ENCODE peak calls at places on chromosomes 1 and 21, in ten cellular contexts. R is HCT116; Q is tibial artery; W is mucosa of descending colon; Z is tibial nerve; I is esophagus squamous epithelium; P is naive thymus-derived CD4-positive, alpha-beta T cell; Y is right lobe of liver; B is ovary; N is spleen. K is an unnamed sample. For H3K4me1, the result is how much of the 10 kb centered on the place peaks cover.

GRCh38 chr1:59747469-59748014 is 67.2 kb upstream of the HOOK1 start:
- DNase-seq in R (no peak), Q (no peak), W (no peak), Z (no peak), I (no peak), P (no peak), Y (no peak), B (no peak), N (no peak), K (no peak)

GRCh38 chr1:78836736-78837135 is 169.8 kb downstream of the ADGRL4 start:
- DNase-seq in R (no peak), Q (no peak), W (no peak), Z (no peak), I (no peak), P (no peak), Y (no peak), B (no peak), N (no peak), K (no peak)

GRCh38 chr1:1435094-1435903 is at the start of gene VWA1:
- DNase-seq in R (no peak), Q (peak), W (peak), Z (peak), I (no peak), P (peak), Y (peak), B (peak), N (peak), K (peak)

GRCh38 chr21:28333455-28334108 is 659.1 kb downstream of the LTN1 start:
- DNase-seq in R (no peak), Q (no peak), W (no peak), Z (no peak), I (no peak), P (no peak), Y (no peak), B (no peak), N (no peak), K (no peak)

GRCh38 chr1:192550922-192551534 is 24.5 kb upstream of the RGS1 start:
- DNase-seq in R (peak), Q (no peak), W (no peak), Z (no peak), I (no peak), P (no peak), Y (no peak), B (no peak), N (no peak), K (no peak)

GRCh38 chr1:53982034-53982761 is 35.8 kb downstream of the LDLRAD1 start:
- DNase-seq in R (no peak), Q (no peak), W (peak), Z (peak), I (no peak), P (no peak), Y (peak), B (peak), N (no peak), K (no peak)

GRCh38 chr1:7770939-7771672 is at the start of gene VAMP3:
- DNase-seq in R (peak), Q (peak), W (peak), Z (peak), I (peak), P (peak), Y (peak), B (peak), N (peak), K (peak)

GRCh38 chr21:33750017-33750416 is 107.7 kb downstream of the ITSN1 start:
- DNase-seq in R (no peak), Q (no peak), W (no peak), Z (no peak), I (no peak), P (no peak), Y (no peak), B (no peak), N (no peak), K (no peak)

GRCh38 chr1:53721088-53721487 is 17.9 kb downstream of the GLIS1 start:
- DNase-seq in R (no peak), Q (no peak), W (no peak), Z (no peak), I (no peak), P (no peak), Y (no peak), B (no peak), N (no peak), K (no peak)

GRCh38 chr1:17914987-17915386 is 159.9 kb downstream of the ACTL8 start:
- DNase-seq in R (no peak), Q (no peak), W (no peak), Z (no peak), I (no peak), P (no peak), Y (no peak), B (no peak), N (peak), K (no peak)

GRCh38 chr1:7422081-7422480 is 349.0 kb upstream of the VAMP3 start:
- DNase-seq in R (no peak), Q (peak), W (peak), Z (no peak), I (no peak), P (no peak), Y (no peak), B (peak), N (peak), K (no peak)

GRCh38 chr1:21761052-21761451 is 21.9 kb downstream of the USP48 start:
- DNase-seq in R (no peak), Q (no peak), W (no peak), Z (no peak), I (no peak), P (no peak), Y (no peak), B (no peak), N (no peak), K (no peak)

DNA sequence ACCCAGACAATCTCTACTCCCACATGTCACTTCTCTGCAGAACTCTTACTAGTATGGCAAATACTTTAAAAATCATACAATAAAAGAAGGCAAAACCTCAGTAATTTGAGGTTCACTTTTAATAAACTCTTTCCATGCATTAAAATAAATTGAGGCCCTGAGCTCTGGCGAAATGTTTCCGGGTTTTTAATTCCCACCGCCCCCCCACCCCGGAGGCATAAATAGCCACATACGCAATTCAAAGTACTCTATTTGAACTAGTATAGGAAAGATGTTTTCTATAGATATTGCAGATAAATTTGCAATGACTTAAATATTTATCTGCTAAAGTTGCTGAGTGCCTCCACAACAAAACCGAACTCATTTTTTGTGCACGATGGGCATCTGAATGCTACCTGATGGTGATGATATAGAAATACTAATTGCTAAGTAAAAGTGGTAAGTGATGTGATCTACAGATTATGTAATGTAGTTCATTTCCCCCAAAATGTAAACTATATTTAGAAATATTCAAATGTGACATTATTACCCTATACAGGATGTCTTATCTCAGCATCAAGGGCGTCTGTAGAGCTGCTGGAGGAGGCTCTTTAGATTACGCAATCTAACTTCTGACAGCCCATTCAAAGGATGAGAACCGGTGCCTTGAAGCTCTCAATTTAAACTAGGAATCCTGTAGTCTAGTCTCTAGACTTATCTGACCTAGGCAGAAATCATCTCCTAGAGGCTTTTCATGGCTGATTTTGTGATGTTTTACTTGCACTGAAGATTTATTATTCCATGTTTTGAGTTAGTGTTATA is 8.6 kb downstream of the IRF2BP2 start:
- DNase-seq in R (no peak), Q (no peak), W (no peak), Z (no peak), I (no peak), P (peak), Y (no peak), B (no peak), N (no peak), K (peak)
- H3K4me1 ChIP-seq in R (half or more), Q (half or more), W (under half), Z (half or more), I (half or more), P (half or more), Y (under half), B (under half), N (half or more), K (half or more)

GRCh38 chr21:44370027-44370735 is 16.8 kb downstream of the TRPM2 start:
- DNase-seq in R (no peak), Q (no peak), W (peak), Z (no peak), I (no peak), P (no peak), Y (peak), B (peak), N (peak), K (no peak)
- H3K4me3 ChIP-seq in R (no peak), Q (no peak), W (no peak), Z (no peak), I (no peak), P (no peak), Y (no peak), B (no peak), N (no peak), K (no peak)

DNA sequence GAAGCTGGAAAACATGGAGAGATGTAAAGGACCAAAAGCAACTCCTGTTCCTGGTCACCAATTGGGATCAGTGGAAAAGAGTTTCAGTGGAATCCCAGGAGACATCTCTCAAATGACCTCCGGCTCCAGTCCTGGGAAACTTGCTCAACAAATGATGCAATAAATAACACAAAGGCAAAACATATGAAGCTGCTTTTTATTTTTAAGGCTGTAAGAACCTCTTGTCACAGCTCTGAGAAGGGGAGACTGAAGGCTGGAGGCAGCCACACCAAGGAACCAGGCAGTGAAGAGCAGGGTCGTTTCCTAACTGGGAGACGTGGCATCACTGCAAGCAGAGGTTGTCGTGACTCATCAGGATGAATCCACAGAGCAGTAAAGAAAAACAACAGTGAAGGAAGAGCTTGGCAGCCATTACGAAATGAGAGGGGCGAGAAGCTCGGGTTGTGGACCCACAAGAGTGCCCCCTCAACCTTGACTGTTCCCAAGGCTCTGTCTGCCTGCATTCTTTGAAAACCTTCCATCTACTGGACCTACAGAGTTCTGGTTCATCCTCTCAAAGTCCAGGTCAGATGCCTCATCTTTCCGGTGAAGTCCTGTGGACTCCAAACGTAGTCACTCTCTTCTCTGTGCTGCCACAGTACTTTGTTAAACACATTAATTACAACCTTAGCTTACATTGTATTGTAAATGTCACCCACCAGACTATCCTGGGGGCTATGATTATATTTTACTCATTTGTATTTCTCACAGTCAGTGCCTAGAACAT is 32.1 kb downstream of the JAK1 start:
- DNase-seq in R (no peak), Q (peak), W (no peak), Z (peak), I (no peak), P (no peak), Y (no peak), B (no peak), N (no peak), K (no peak)
- H3K4me1 ChIP-seq in R (under half), Q (half or more), W (under half), Z (under half), I (half or more), P (under half), Y (under half), B (under half), N (half or more), K (half or more)

GRCh38 chr1:31699341-31699891 is 4.4 kb downstream of the COL16A1 start:
- DNase-seq in R (no peak), Q (no peak), W (no peak), Z (no peak), I (no peak), P (no peak), Y (no peak), B (no peak), N (peak), K (peak)
- H3K4me3 ChIP-seq in R (no peak), Q (no peak), W (no peak), Z (no peak), I (no peak), P (no peak), Y (no peak), B (no peak), N (no peak), K (no peak)

DNA sequence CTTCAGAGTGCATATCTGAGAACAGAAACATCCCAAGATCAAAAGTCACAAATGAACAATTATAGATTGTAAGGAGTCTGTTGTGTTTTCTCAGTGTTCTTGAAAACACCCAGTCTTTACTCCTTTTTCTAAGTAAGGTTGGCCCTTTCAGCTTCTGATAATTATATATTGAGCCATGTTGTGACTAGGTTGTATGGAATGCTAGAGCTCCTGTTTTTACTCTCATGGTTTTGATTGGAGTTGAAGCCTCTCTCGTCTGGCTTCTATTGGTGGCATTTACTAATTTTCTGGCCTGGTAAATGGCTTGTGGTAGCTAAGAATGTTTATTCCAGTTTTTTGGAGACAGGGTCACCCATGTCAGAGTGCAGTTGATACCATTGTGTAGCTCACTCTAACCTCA is 84.7 kb downstream of the NDUFS5 start:
- DNase-seq in R (no peak), Q (no peak), W (no peak), Z (no peak), I (no peak), P (no peak), Y (no peak), B (no peak), N (no peak), K (no peak)
- H3K4me1 ChIP-seq in R (under half), Q (half or more), W (under half), Z (under half), I (half or more), P (under half), Y (under half), B (under half), N (under half), K (under half)

GRCh38 chr1:231418741-231419107 is 3.4 kb downstream of the EGLN1 start:
- DNase-seq in R (no peak), Q (no peak), W (no peak), Z (no peak), I (no peak), P (no peak), Y (no peak), B (no peak), N (no peak), K (no peak)

GRCh38 chr1:231417503-231417902 is 4.6 kb downstream of the EGLN1 start:
- DNase-seq in R (no peak), Q (no peak), W (no peak), Z (no peak), I (no peak), P (no peak), Y (no peak), B (no peak), N (no peak), K (no peak)

GRCh38 chr1:231416896-231417295 is 5.2 kb downstream of the EGLN1 start:
- DNase-seq in R (no peak), Q (no peak), W (no peak), Z (no peak), I (no peak), P (no peak), Y (no peak), B (no peak), N (no peak), K (no peak)

GRCh38 chr1:231419147-231419546 is 2.9 kb downstream of the EGLN1 start:
- DNase-seq in R (no peak), Q (no peak), W (no peak), Z (no peak), I (no peak), P (no peak), Y (no peak), B (no peak), N (no peak), K (no peak)

GRCh38 chr1:231418101-231418740 is 3.9 kb downstream of the EGLN1 start:
- DNase-seq in R (no peak), Q (no peak), W (no peak), Z (no peak), I (no peak), P (no peak), Y (no peak), B (no peak), N (no peak), K (no peak)
- H3K4me3 ChIP-seq in R (no peak), Q (peak), W (no peak), Z (peak), I (no peak), P (peak), Y (peak), B (peak), N (peak), K (peak)

GRCh38 chr1:206924549-206925115 is 2.9 kb upstream of the FCMR start:
- DNase-seq in R (no peak), Q (no peak), W (no peak), Z (no peak), I (no peak), P (no peak), Y (no peak), B (no peak), N (peak), K (no peak)
- H3K4me1 ChIP-seq in R (under half), Q (under half), W (under half), Z (under half), I (under half), P (under half), Y (under half), B (under half), N (under half), K (half or more)

K was measured in CD4-positive, alpha-beta memory T cell.